ENCODE peak calls at places on chromosomes 3 and 15, in nine cellular contexts. One of them, this sample, is unnamed.

GRCh38 chr15:37109952-37110630 is 9.7 kb upstream of the MEIS2 start:
- DNase-seq in pancreas: peak; percentile 43
- DNase-seq in tibial artery: no peak
- DNase-seq in mammary epithelial cell: no peak
- DNase-seq in IMR-90: no peak
- DNase-seq in ascending aorta: no peak
- DNase-seq in Caco-2: no peak
- DNase-seq in cardiac muscle cell: peak; percentile 82
- DNase-seq in PC-9: no peak
- DNase-seq in this sample: peak; percentile 69

GRCh38 chr3:147616998-147617619 is 207.9 kb downstream of the ZIC1 start:
- DNase-seq in PC-9: no peak
- DNase-seq in mammary epithelial cell: no peak
- DNase-seq in tibial artery: no peak
- DNase-seq in pancreas: no peak
- DNase-seq in cardiac muscle cell: peak; percentile 29
- DNase-seq in IMR-90: peak; percentile 12
- DNase-seq in Caco-2: no peak
- DNase-seq in ascending aorta: no peak
- DNase-seq in this sample: no peak

GRCh38 chr15:84079885-84080777 is 155.4 kb upstream of the GOLGA6L4 start:
- DNase-seq in cardiac muscle cell: peak; percentile 33
- DNase-seq in IMR-90: peak; percentile 3
- DNase-seq in ascending aorta: no peak
- DNase-seq in PC-9: no peak
- DNase-seq in mammary epithelial cell: no peak
- DNase-seq in tibial artery: peak; percentile 22
- DNase-seq in pancreas: peak; percentile 26
- DNase-seq in Caco-2: no peak
- DNase-seq in this sample: peak; percentile 21

GRCh38 chr3:160006282-160007163 is 17.9 kb downstream of the IL12A start:
- DNase-seq in Caco-2: peak; percentile 63
- DNase-seq in mammary epithelial cell: peak; percentile 54
- DNase-seq in ascending aorta: no peak
- DNase-seq in pancreas: peak; percentile 42
- DNase-seq in tibial artery: peak; percentile 29
- DNase-seq in IMR-90: peak; percentile 77
- DNase-seq in PC-9: peak; percentile 61
- DNase-seq in cardiac muscle cell: peak; percentile 83
- DNase-seq in this sample: no peak

GRCh38 chr3:123202451-123202850 is 708 bp downstream of the SEC22A start:
- DNase-seq in PC-9: peak; percentile 1
- DNase-seq in mammary epithelial cell: peak; percentile 12
- DNase-seq in ascending aorta: no peak
- DNase-seq in Caco-2: peak; percentile 44
- DNase-seq in IMR-90: peak; percentile 2
- DNase-seq in tibial artery: no peak
- DNase-seq in cardiac muscle cell: no peak
- DNase-seq in pancreas: peak; percentile 13
- DNase-seq in this sample: no peak

GRCh38 chr3:50562866-50563265 is 4.7 kb downstream of the C3orf18 start:
- DNase-seq in tibial artery: no peak
- DNase-seq in Caco-2: no peak
- DNase-seq in mammary epithelial cell: peak; percentile 88
- DNase-seq in ascending aorta: no peak
- DNase-seq in cardiac muscle cell: peak; percentile 33
- DNase-seq in pancreas: no peak
- DNase-seq in PC-9: no peak
- DNase-seq in IMR-90: peak; percentile 49
- DNase-seq in this sample: no peak

GRCh38 chr15:83061680-83062079 is 5.4 kb downstream of the BTBD1 start:
- DNase-seq in mammary epithelial cell: peak; percentile 37
- DNase-seq in PC-9: no peak
- DNase-seq in pancreas: no peak
- DNase-seq in tibial artery: no peak
- DNase-seq in Caco-2: peak; percentile 6
- DNase-seq in IMR-90: peak; percentile 62
- DNase-seq in ascending aorta: no peak
- DNase-seq in cardiac muscle cell: no peak
- DNase-seq in this sample: no peak

GRCh38 chr3:39378957-39379777 is 4.0 kb upstream of the SLC25A38 start:
- DNase-seq in Caco-2: peak; percentile 27
- DNase-seq in ascending aorta: no peak
- DNase-seq in mammary epithelial cell: no peak
- DNase-seq in cardiac muscle cell: no peak
- DNase-seq in pancreas: peak; percentile 49
- DNase-seq in PC-9: no peak
- DNase-seq in IMR-90: no peak
- DNase-seq in tibial artery: no peak
- DNase-seq in this sample: peak; percentile 73

GRCh38 chr3:57816471-57817105 is 60.5 kb downstream of the SLMAP start:
- DNase-seq in Caco-2: no peak
- DNase-seq in IMR-90: peak; percentile 41
- DNase-seq in pancreas: no peak
- DNase-seq in PC-9: no peak
- DNase-seq in ascending aorta: no peak
- DNase-seq in mammary epithelial cell: no peak
- DNase-seq in cardiac muscle cell: no peak
- DNase-seq in tibial artery: no peak
- DNase-seq in this sample: no peak

GRCh38 chr3:188631291-188632010 is 477.5 kb downstream of the LPP start:
- DNase-seq in ascending aorta: no peak
- DNase-seq in Caco-2: no peak
- DNase-seq in mammary epithelial cell: peak; percentile 37
- DNase-seq in PC-9: no peak
- DNase-seq in tibial artery: no peak
- DNase-seq in cardiac muscle cell: no peak
- DNase-seq in pancreas: no peak
- DNase-seq in IMR-90: peak; percentile 97
- DNase-seq in this sample: no peak

GRCh38 chr3:100073555-100074307 is 40.6 kb downstream of the FILIP1L start:
- DNase-seq in tibial artery: no peak
- DNase-seq in PC-9: no peak
- DNase-seq in Caco-2: no peak
- DNase-seq in pancreas: no peak
- DNase-seq in cardiac muscle cell: peak; percentile 64
- DNase-seq in ascending aorta: no peak
- DNase-seq in IMR-90: peak; percentile 97
- DNase-seq in mammary epithelial cell: no peak
- DNase-seq in this sample: no peak

DNA sequence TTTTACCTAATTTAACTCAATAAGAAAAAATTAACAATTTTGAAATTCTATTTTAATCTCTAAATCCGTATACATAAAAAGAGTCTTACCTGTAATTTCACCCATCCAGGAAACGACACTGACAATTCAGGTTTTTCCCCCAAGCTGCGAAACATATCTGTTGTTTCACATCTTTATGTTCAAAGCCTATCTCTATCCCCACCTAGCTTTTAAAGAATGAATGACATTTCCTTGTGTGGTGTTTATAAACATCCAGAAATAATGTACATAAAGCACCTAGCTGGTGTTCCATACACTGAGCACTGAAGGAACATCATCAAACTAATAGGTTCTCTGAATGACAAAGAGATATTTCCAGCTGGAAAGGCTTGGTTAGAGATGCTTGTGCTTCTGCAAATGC is 867.8 kb downstream of the SQOR start:
- DNase-seq in tibial artery: no peak
- DNase-seq in PC-9: no peak
- DNase-seq in mammary epithelial cell: no peak
- DNase-seq in ascending aorta: no peak
- DNase-seq in IMR-90: no peak
- DNase-seq in pancreas: no peak
- DNase-seq in Caco-2: peak; percentile 2
- DNase-seq in cardiac muscle cell: no peak
- DNase-seq in this sample: no peak
- H3K9me3 ChIP-seq in tibial artery: no peaks in the 10 kb centered on the region
- H3K9me3 ChIP-seq in PC-9: no peaks in the 10 kb centered on the region
- H3K9me3 ChIP-seq in mammary epithelial cell: peaks cover 14% of the 10 kb centered on the region
- H3K9me3 ChIP-seq in ascending aorta: no peaks in the 10 kb centered on the region
- H3K9me3 ChIP-seq in IMR-90: peaks cover 5% of the 10 kb centered on the region
- H3K9me3 ChIP-seq in pancreas: no peaks in the 10 kb centered on the region
- H3K9me3 ChIP-seq in Caco-2: no peaks in the 10 kb centered on the region
- H3K9me3 ChIP-seq in cardiac muscle cell: no peaks in the 10 kb centered on the region
- H3K9me3 ChIP-seq in this sample: no peaks in the 10 kb centered on the region

GRCh38 chr3:29536016-29536736 is 255.3 kb downstream of the RBMS3 start:
- DNase-seq in mammary epithelial cell: no peak
- DNase-seq in Caco-2: no peak
- DNase-seq in pancreas: no peak
- DNase-seq in tibial artery: no peak
- DNase-seq in cardiac muscle cell: peak; percentile 82
- DNase-seq in PC-9: no peak
- DNase-seq in IMR-90: no peak
- DNase-seq in ascending aorta: no peak
- DNase-seq in this sample: no peak

GRCh38 chr3:29531611-29532150 is 250.8 kb downstream of the RBMS3 start:
- DNase-seq in PC-9: no peak
- DNase-seq in cardiac muscle cell: no peak
- DNase-seq in pancreas: no peak
- DNase-seq in Caco-2: no peak
- DNase-seq in mammary epithelial cell: no peak
- DNase-seq in ascending aorta: no peak
- DNase-seq in IMR-90: no peak
- DNase-seq in tibial artery: no peak
- DNase-seq in this sample: no peak

GRCh38 chr3:29532473-29532872 is 251.6 kb downstream of the RBMS3 start:
- DNase-seq in tibial artery: no peak
- DNase-seq in PC-9: no peak
- DNase-seq in IMR-90: no peak
- DNase-seq in pancreas: no peak
- DNase-seq in mammary epithelial cell: no peak
- DNase-seq in ascending aorta: no peak
- DNase-seq in cardiac muscle cell: no peak
- DNase-seq in Caco-2: no peak
- DNase-seq in this sample: no peak

GRCh38 chr3:29537889-29538609 is 257.2 kb downstream of the RBMS3 start:
- DNase-seq in PC-9: no peak
- DNase-seq in mammary epithelial cell: no peak
- DNase-seq in cardiac muscle cell: peak; percentile 79
- DNase-seq in tibial artery: no peak
- DNase-seq in ascending aorta: no peak
- DNase-seq in IMR-90: no peak
- DNase-seq in pancreas: no peak
- DNase-seq in Caco-2: no peak
- DNase-seq in this sample: no peak

GRCh38 chr3:29533992-29534391 is 253.1 kb downstream of the RBMS3 start:
- DNase-seq in pancreas: no peak
- DNase-seq in tibial artery: no peak
- DNase-seq in ascending aorta: no peak
- DNase-seq in PC-9: no peak
- DNase-seq in Caco-2: peak; percentile 13
- DNase-seq in mammary epithelial cell: no peak
- DNase-seq in cardiac muscle cell: no peak
- DNase-seq in IMR-90: no peak
- DNase-seq in this sample: no peak
- TF ChIP-seq CTCF in pancreas: no peak
- TF ChIP-seq CTCF in tibial artery: no peak
- TF ChIP-seq CTCF in ascending aorta: no peak
- TF ChIP-seq CTCF in PC-9: no peak
- TF ChIP-seq CTCF in Caco-2: no peak
- TF ChIP-seq CTCF in mammary epithelial cell: no peak
- TF ChIP-seq CTCF in cardiac muscle cell: no peak
- TF ChIP-seq CTCF in IMR-90: no peak
- TF ChIP-seq CTCF in this sample: no peak

GRCh38 chr3:51717446-51717845 is 10.6 kb downstream of the GRM2 start:
- DNase-seq in tibial artery: no peak
- DNase-seq in IMR-90: no peak
- DNase-seq in mammary epithelial cell: no peak
- DNase-seq in cardiac muscle cell: no peak
- DNase-seq in PC-9: no peak
- DNase-seq in pancreas: no peak
- DNase-seq in Caco-2: no peak
- DNase-seq in ascending aorta: no peak
- DNase-seq in this sample: no peak
- H3K9me3 ChIP-seq in tibial artery: no peaks in the 10 kb centered on the region
- H3K9me3 ChIP-seq in IMR-90: no peaks in the 10 kb centered on the region
- H3K9me3 ChIP-seq in mammary epithelial cell: no peaks in the 10 kb centered on the region
- H3K9me3 ChIP-seq in cardiac muscle cell: no peaks in the 10 kb centered on the region
- H3K9me3 ChIP-seq in PC-9: no peaks in the 10 kb centered on the region
- H3K9me3 ChIP-seq in pancreas: no peaks in the 10 kb centered on the region
- H3K9me3 ChIP-seq in Caco-2: no peaks in the 10 kb centered on the region
- H3K9me3 ChIP-seq in ascending aorta: no peaks in the 10 kb centered on the region
- H3K9me3 ChIP-seq in this sample: no peaks in the 10 kb centered on the region

DNA sequence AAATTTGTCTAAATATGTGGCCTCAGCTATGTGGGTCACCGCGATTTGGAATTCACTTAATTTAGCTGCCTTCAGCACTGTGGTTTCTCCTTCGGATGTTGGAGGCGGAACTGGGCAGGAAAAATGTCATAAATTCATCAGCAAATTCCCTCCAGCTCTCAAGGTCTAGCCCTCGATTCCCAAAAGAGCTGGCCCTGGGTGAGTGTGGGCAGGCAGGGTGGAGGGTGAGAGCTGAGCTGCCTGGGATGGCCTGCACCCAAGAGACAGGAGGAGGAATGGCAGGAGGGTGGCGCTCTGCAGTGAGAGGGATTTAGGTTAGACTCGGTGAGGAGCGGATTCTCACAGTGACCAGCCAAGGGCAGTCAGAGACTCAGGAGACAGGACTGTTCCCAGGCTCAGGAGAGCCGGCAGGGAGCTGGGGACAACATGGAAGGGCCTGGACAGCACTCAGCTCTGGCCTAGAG is 57.1 kb downstream of the FEM1B start:
- DNase-seq in pancreas: peak; percentile 19
- DNase-seq in tibial artery: peak; percentile 50
- DNase-seq in ascending aorta: no peak
- DNase-seq in mammary epithelial cell: no peak
- DNase-seq in PC-9: no peak
- DNase-seq in Caco-2: no peak
- DNase-seq in cardiac muscle cell: peak; percentile 50
- DNase-seq in IMR-90: peak; percentile 45
- DNase-seq in this sample: no peak
- TF ChIP-seq CTCF in pancreas: no peak
- TF ChIP-seq CTCF in tibial artery: peak; percentile 14
- TF ChIP-seq CTCF in ascending aorta: peak; percentile 41
- TF ChIP-seq CTCF in mammary epithelial cell: peak; percentile 19
- TF ChIP-seq CTCF in PC-9: no peak
- TF ChIP-seq CTCF in Caco-2: no peak
- TF ChIP-seq CTCF in cardiac muscle cell: no peak
- TF ChIP-seq CTCF in IMR-90: no peak
- TF ChIP-seq CTCF in this sample: no peak